ENCODE peak calls at places on chromosomes 7 and 10, in four cellular contexts. K is HepG2, P is K562, O is GM12878. Y is an unnamed sample.

GRCh38 chr10:117619710-117620405 is 77.3 kb downstream of the EMX2 start:
- DNase-seq in K (no peak), P (no peak), O (no peak), Y (no peak)

GRCh38 chr10:133281628-133282372 is 5.1 kb upstream of the ADAM8 start:
- DNase-seq in K (no peak), P (no peak), O (no peak), Y (no peak)

GRCh38 chr7:68734431-68734830 is 863.8 kb upstream of the AUTS2 start:
- DNase-seq in K (no peak), P (no peak), O (no peak), Y (no peak)

GRCh38 chr7:52100-52499 is 140.3 kb upstream of the FAM20C start:
- DNase-seq in K (no peak), P (no peak), O (no peak), Y (no peak)

GRCh38 chr10:1609038-1609411 is 128.3 kb downstream of the ADARB2 start:
- DNase-seq in K (no peak), P (no peak), O (no peak), Y (no peak)

GRCh38 chr7:79502151-79502550 is 48.7 kb upstream of the MAGI2 start:
- DNase-seq in K (no peak), P (no peak), O (no peak), Y (no peak)

GRCh38 chr7:128254470-128254869 is 13.4 kb downstream of the LEP start:
- DNase-seq in K (no peak), P (no peak), O (no peak), Y (no peak)

GRCh38 chr10:15163261-15163864 is 5.1 kb downstream of the NMT2 start:
- DNase-seq in K (no peak), P (no peak), O (no peak), Y (no peak)

GRCh38 chr10:129707406-129708388 is 240.7 kb downstream of the MGMT start:
- DNase-seq in K (no peak), P (no peak), O (no peak), Y (no peak)

GRCh38 chr7:139592801-139593461 is 69.4 kb downstream of the CLEC2L start:
- DNase-seq in K (no peak), P (no peak), O (no peak), Y (no peak)

GRCh38 chr10:72642318-72642717 is 16.4 kb upstream of the MICU1 start:
- DNase-seq in K (no peak), P (peak; percentile 56), O (no peak), Y (no peak)

GRCh38 chr10:110207805-110208613 is 604 bp downstream of the MXI1 start:
- DNase-seq in K (no peak), P (peak; percentile 71), O (no peak), Y (peak; percentile 42)

GRCh38 chr10:92265687-92266258 is 25.1 kb downstream of the CPEB3 start:
- DNase-seq in K (no peak), P (no peak), O (no peak), Y (no peak)

GRCh38 chr7:123022576-123022975 is 27.1 kb upstream of the TAS2R16 start:
- DNase-seq in K (no peak), P (no peak), O (no peak), Y (no peak)

GRCh38 chr10:4474829-4475228 is 351.2 kb upstream of the AKR1E2 start:
- DNase-seq in K (no peak), P (no peak), O (no peak), Y (no peak)

GRCh38 chr7:95691464-95691863 is 80.9 kb upstream of the DYNC1I1 start:
- DNase-seq in K (peak; percentile 3), P (no peak), O (no peak), Y (no peak)

GRCh38 chr7:47381132-47381495 is 200.8 kb downstream of the TNS3 start:
- DNase-seq in K (no peak), P (no peak), O (no peak), Y (no peak)

GRCh38 chr7:156207306-156207705 is 395.0 kb upstream of the SHH start:
- DNase-seq in K (no peak), P (no peak), O (no peak), Y (no peak)

GRCh38 chr7:111384065-111384891 is 178.0 kb downstream of the IMMP2L start:
- DNase-seq in K (no peak), P (no peak), O (no peak), Y (no peak)

GRCh38 chr7:128833148-128833938 is 3.1 kb downstream of the FLNC start:
- DNase-seq in K (no peak), P (peak; percentile 92), O (no peak), Y (no peak)

GRCh38 chr10:86263907-86264306 is 102.7 kb downstream of the GRID1 start:
- DNase-seq in K (no peak), P (no peak), O (no peak), Y (no peak)

GRCh38 chr10:59588791-59589190 is 120.9 kb downstream of the SLC16A9 start:
- DNase-seq in K (no peak), P (peak; percentile 14), O (no peak), Y (no peak)

GRCh38 chr7:138961159-138961558 is 20.0 kb downstream of the KIAA1549 start:
- DNase-seq in K (no peak), P (no peak), O (no peak), Y (no peak)

GRCh38 chr7:148382585-148382984 is 208.0 kb upstream of the C7orf33 start:
- DNase-seq in K (no peak), P (no peak), O (no peak), Y (no peak)

GRCh38 chr10:110151871-110152270 is 55.5 kb upstream of the MXI1 start:
- DNase-seq in K (no peak), P (no peak), O (no peak), Y (no peak)

GRCh38 chr7:101216001-101216859 is 1.2 kb downstream of the PLOD3 start:
- DNase-seq in K (no peak), P (peak; percentile 45), O (no peak), Y (no peak)

GRCh38 chr7:47600199-47601118 is 18.5 kb upstream of the TNS3 start:
- DNase-seq in K (no peak), P (no peak), O (no peak), Y (no peak)

GRCh38 chr10:15265076-15265475 is 96.6 kb upstream of the NMT2 start:
- DNase-seq in K (no peak), P (no peak), O (no peak), Y (no peak)

GRCh38 chr7:100444311-100445278 is 8.3 kb upstream of the PPP1R35 start:
- DNase-seq in K (peak; percentile 96), P (peak; percentile 90), O (no peak), Y (no peak)

GRCh38 chr7:151729521-151729921 is 147.4 kb downstream of the PRKAG2 start:
- DNase-seq in K (no peak), P (no peak), O (no peak), Y (no peak)

GRCh38 chr7:47327698-47328391 is 254.1 kb downstream of the TNS3 start:
- DNase-seq in K (no peak), P (no peak), O (no peak), Y (peak; percentile 60)

GRCh38 chr10:91206427-91206826 is 14.0 kb upstream of the PCGF5 start:
- DNase-seq in K (peak; percentile 57), P (no peak), O (no peak), Y (no peak)

GRCh38 chr7:116025098-116025809 is 5.3 kb downstream of the TFEC start:
- DNase-seq in K (no peak), P (no peak), O (no peak), Y (no peak)

GRCh38 chr10:5744849-5745248 is 60.2 kb downstream of the TASOR2 start:
- DNase-seq in K (no peak), P (no peak), O (no peak), Y (no peak)

GRCh38 chr10:5748394-5748803 is 63.8 kb downstream of the TASOR2 start:
- DNase-seq in K (peak; percentile 91), P (no peak), O (no peak), Y (no peak)

GRCh38 chr10:5746197-5746596 is 61.6 kb downstream of the TASOR2 start:
- DNase-seq in K (no peak), P (no peak), O (no peak), Y (no peak)

GRCh38 chr10:5741276-5741675 is 56.6 kb downstream of the TASOR2 start:
- DNase-seq in K (no peak), P (no peak), O (no peak), Y (no peak)

DNA sequence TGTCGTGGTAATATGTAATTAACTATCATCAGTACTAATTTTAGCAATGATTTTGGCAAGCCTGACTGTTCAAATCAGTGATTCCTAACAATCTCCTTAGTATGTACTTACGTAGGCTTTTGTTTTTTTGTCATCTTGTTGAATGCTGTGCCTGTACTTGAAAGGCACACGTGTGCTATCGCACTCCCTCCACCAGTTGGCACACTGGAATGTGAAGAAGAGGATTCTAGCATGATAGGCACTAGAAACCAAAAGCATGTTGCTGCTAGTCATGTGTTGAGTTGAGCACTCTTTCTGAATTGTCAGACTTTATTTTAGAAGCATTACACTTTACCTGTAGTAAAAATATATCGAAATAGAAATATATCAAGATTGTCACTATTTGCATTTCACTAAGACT is 59.1 kb downstream of the TASOR2 start:
- DNase-seq in K (no peak), P (no peak), O (no peak), Y (no peak)
- TF ChIP-seq FOXK2 in K (no peak), P (no peak), O (no peak), Y (no peak)

GRCh38 chr7:158682456-158682855 is 22.1 kb downstream of the NCAPG2 start:
- DNase-seq in K (no peak), P (no peak), O (no peak), Y (no peak)

GRCh38 chr7:158684329-158684728 is 20.3 kb downstream of the NCAPG2 start:
- DNase-seq in K (no peak), P (no peak), O (no peak), Y (no peak)

GRCh38 chr7:158683541-158683940 is 21.1 kb downstream of the NCAPG2 start:
- DNase-seq in K (peak; percentile 16), P (no peak), O (no peak), Y (no peak)

GRCh38 chr7:158687406-158687805 is 17.2 kb downstream of the NCAPG2 start:
- DNase-seq in K (no peak), P (no peak), O (no peak), Y (no peak)

GRCh38 chr7:158685727-158686126 is 18.9 kb downstream of the NCAPG2 start:
- DNase-seq in K (no peak), P (no peak), O (no peak), Y (no peak)
- TF ChIP-seq BHLHE40 in K (no peak), P (no peak), O (no peak), Y (no peak)

DNA sequence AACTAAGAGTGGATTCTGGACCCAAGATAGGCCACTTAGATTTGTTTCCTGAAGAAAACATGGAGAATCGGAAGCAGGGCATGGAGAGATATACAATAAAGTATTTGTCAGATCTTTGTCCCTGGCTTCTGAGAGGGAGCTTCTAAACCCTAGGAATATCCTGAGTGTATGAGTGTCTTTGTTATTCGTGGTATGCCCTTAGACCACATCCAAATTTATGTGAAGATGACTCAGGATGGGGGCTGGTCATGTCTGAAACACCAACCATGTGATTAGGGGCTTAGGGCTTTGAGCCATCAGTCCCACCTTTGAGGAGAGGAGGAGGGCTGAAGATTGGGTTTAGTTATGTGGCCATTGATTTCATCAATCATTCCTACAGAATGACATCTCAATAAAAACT is 69.7 kb upstream of the PLPP4 start:
- DNase-seq in K (no peak), P (no peak), O (no peak), Y (no peak)
- TF ChIP-seq SP1 in K (no peak), P (no peak), O (no peak), Y (no peak)

GRCh38 chr10:122553341-122553740 is 7.2 kb upstream of the DMBT1 start:
- DNase-seq in K (no peak), P (no peak), O (no peak), Y (no peak)

GRCh38 chr10:122548699-122549098 is 11.9 kb upstream of the DMBT1 start:
- DNase-seq in K (no peak), P (no peak), O (no peak), Y (no peak)

GRCh38 chr10:122550983-122551382 is 9.6 kb upstream of the DMBT1 start:
- DNase-seq in K (no peak), P (no peak), O (no peak), Y (no peak)

GRCh38 chr10:122550427-122550826 is 10.1 kb upstream of the DMBT1 start:
- DNase-seq in K (no peak), P (no peak), O (no peak), Y (no peak)

GRCh38 chr10:122551450-122551849 is 9.1 kb upstream of the DMBT1 start:
- DNase-seq in K (peak; percentile 36), P (no peak), O (no peak), Y (no peak)
- TF ChIP-seq FOXK2 in K (no peak), P (no peak), O (no peak), Y (no peak)

Y was measured in HEK293T.